ENCODE peak calls at places on chromosome 19, in seven cellular contexts. X is GM12892, P is GM03348, W is brain microvascular endothelial cell, Y is DMS 273 treated with DMSO at 0.1 percent for 48 hours, R is mammary epithelial cell, J is A549. A is an unnamed sample.

GRCh38 chr19:41478171-41478570 is 35.2 kb downstream of the ERICH4 start:
- DNase-seq in X (no peak), P (no peak), W (no peak), Y (no peak), R (no peak), J (no peak), A (no peak)

GRCh38 chr19:6516659-6517291 is 14.1 kb upstream of the TNFSF9 start:
- DNase-seq in X (peak; percentile 89), P (peak; percentile 94), W (peak; percentile 64), Y (peak; percentile 30), R (peak; percentile 78), J (peak; percentile 83), A (peak; percentile 82)

GRCh38 chr19:16585808-16586476 is 13.7 kb upstream of the SLC35E1 start:
- DNase-seq in X (no peak), P (no peak), W (no peak), Y (no peak), R (peak; percentile 41), J (no peak), A (no peak)

GRCh38 chr19:18589380-18590272 is 1.0 kb downstream of the REX1BD start:
- DNase-seq in X (no peak), P (peak; percentile 78), W (peak; percentile 42), Y (peak; percentile 43), R (peak; percentile 72), J (peak; percentile 82), A (peak; percentile 83)

GRCh38 chr19:29858000-29858596 is 46.3 kb downstream of the CCNE1 start:
- DNase-seq in X (peak; percentile 61), P (no peak), W (no peak), Y (no peak), R (no peak), J (peak; percentile 63), A (no peak)

GRCh38 chr19:1408300-1409203 is 1.2 kb downstream of the DAZAP1 start:
- DNase-seq in X (peak; percentile 57), P (peak; percentile 53), W (peak; percentile 37), Y (no peak), R (peak; percentile 51), J (no peak), A (no peak)

GRCh38 chr19:17402982-17403855 is 2.2 kb downstream of the BST2 start:
- DNase-seq in X (peak; percentile 68), P (peak; percentile 70), W (peak; percentile 7), Y (no peak), R (no peak), J (peak; percentile 49), A (no peak)

GRCh38 chr19:52542984-52543664 is 15.7 kb downstream of the ZNF808 start:
- DNase-seq in X (no peak), P (no peak), W (peak; percentile 14), Y (no peak), R (no peak), J (no peak), A (no peak)

GRCh38 chr19:5076440-5077208 is 107.7 kb downstream of the KDM4B start:
- DNase-seq in X (no peak), P (no peak), W (no peak), Y (no peak), R (no peak), J (no peak), A (no peak)

GRCh38 chr19:16372065-16372915 is 47.7 kb downstream of the KLF2 start:
- DNase-seq in X (no peak), P (no peak), W (no peak), Y (no peak), R (no peak), J (no peak), A (no peak)

GRCh38 chr19:6802336-6803035 is 30.0 kb downstream of the VAV1 start:
- DNase-seq in X (peak; percentile 40), P (no peak), W (no peak), Y (peak; percentile 6), R (no peak), J (peak; percentile 79), A (peak; percentile 57)

GRCh38 chr19:16418597-16418962 is 53.2 kb downstream of the EPS15L1 start:
- DNase-seq in X (no peak), P (no peak), W (no peak), Y (no peak), R (no peak), J (no peak), A (no peak)

GRCh38 chr19:33219261-33219812 is 6.3 kb downstream of the SLC7A10 start:
- DNase-seq in X (no peak), P (no peak), W (peak; percentile 26), Y (no peak), R (peak; percentile 68), J (no peak), A (no peak)

GRCh38 chr19:35601971-35602370 is 10.6 kb upstream of the HAUS5 start:
- DNase-seq in X (no peak), P (no peak), W (no peak), Y (no peak), R (no peak), J (no peak), A (no peak)

GRCh38 chr19:38115264-38115802 is 108.7 kb downstream of the DPF1 start:
- DNase-seq in X (no peak), P (no peak), W (no peak), Y (no peak), R (no peak), J (no peak), A (no peak)

GRCh38 chr19:435056-435706 is 25.7 kb downstream of the SHC2 start:
- DNase-seq in X (no peak), P (no peak), W (no peak), Y (no peak), R (no peak), J (no peak), A (no peak)

GRCh38 chr19:43780706-43781525 is at the start of gene KCNN4:
- DNase-seq in X (peak; percentile 70), P (peak; percentile 28), W (peak; percentile 68), Y (no peak), R (peak; percentile 96), J (peak; percentile 84), A (peak; percentile 62)

GRCh38 chr19:18251587-18252369 is 22.5 kb downstream of the IQCN start:
- DNase-seq in X (peak; percentile 72), P (peak; percentile 86), W (peak; percentile 43), Y (no peak), R (peak; percentile 57), J (peak; percentile 70), A (peak; percentile 46)

GRCh38 chr19:5026706-5027273 is 57.9 kb downstream of the KDM4B start:
- DNase-seq in X (no peak), P (no peak), W (no peak), Y (no peak), R (no peak), J (no peak), A (no peak)

GRCh38 chr19:3507371-3508120 is 1.4 kb downstream of the FZR1 start:
- DNase-seq in X (no peak), P (peak; percentile 62), W (no peak), Y (no peak), R (peak; percentile 37), J (no peak), A (no peak)

GRCh38 chr19:5894704-5895349 is 8.8 kb downstream of the NDUFA11 start:
- DNase-seq in X (no peak), P (no peak), W (no peak), Y (no peak), R (no peak), J (no peak), A (no peak)

GRCh38 chr19:43455321-43456113 is 9.9 kb downstream of the LYPD3 start:
- DNase-seq in X (no peak), P (no peak), W (no peak), Y (no peak), R (no peak), J (no peak), A (no peak)

GRCh38 chr19:46955813-46956371 is 63.7 kb upstream of the NPAS1 start:
- DNase-seq in X (no peak), P (no peak), W (no peak), Y (no peak), R (no peak), J (no peak), A (no peak)

GRCh38 chr19:17948967-17949930 is 16.4 kb downstream of the CCDC124 start:
- DNase-seq in X (no peak), P (no peak), W (no peak), Y (no peak), R (no peak), J (no peak), A (no peak)

GRCh38 chr19:19711306-19711933 is 21.5 kb downstream of the ZNF14 start:
- DNase-seq in X (no peak), P (no peak), W (no peak), Y (no peak), R (no peak), J (no peak), A (no peak)

GRCh38 chr19:3880471-3881271 is at the start of gene ATCAY:
- DNase-seq in X (no peak), P (peak; percentile 5), W (no peak), Y (peak; percentile 60), R (no peak), J (no peak), A (no peak)

GRCh38 chr19:925087-925911 is 536 bp upstream of the ARID3A start:
- DNase-seq in X (peak; percentile 84), P (peak; percentile 93), W (peak; percentile 61), Y (peak; percentile 60), R (peak; percentile 82), J (peak; percentile 77), A (peak; percentile 67)

GRCh38 chr19:32442650-32443049 is 37.1 kb downstream of the DPY19L3 start:
- DNase-seq in X (no peak), P (no peak), W (no peak), Y (no peak), R (no peak), J (no peak), A (no peak)